ENCODE peak calls at places on chromosomes 1 and 21, in four cellular contexts. One of them, this sample, is unnamed.
A peak's percentile ranks its signal among the peaks of the same experiment; 100 is the strongest.

GRCh38 chr1:237431448-237431847 is 389.5 kb downstream of the RYR2 start:
- DNase-seq in RWPE2: no peak
- DNase-seq in AG10803: no peak
- DNase-seq in PC-3: no peak
- DNase-seq in this sample: no peak

GRCh38 chr1:238589843-238590435 is 699.2 kb upstream of the ZP4 start:
- DNase-seq in RWPE2: no peak
- DNase-seq in AG10803: peak; percentile 78
- DNase-seq in PC-3: no peak
- DNase-seq in this sample: peak; percentile 65

GRCh38 chr1:117567976-117568375 is 37.9 kb upstream of the TENT5C start:
- DNase-seq in RWPE2: no peak
- DNase-seq in AG10803: no peak
- DNase-seq in PC-3: no peak
- DNase-seq in this sample: no peak

GRCh38 chr1:38013027-38013588 is 574 bp downstream of the UTP11 start:
- DNase-seq in RWPE2: no peak
- DNase-seq in AG10803: peak; percentile 83
- DNase-seq in PC-3: peak; percentile 45
- DNase-seq in this sample: peak; percentile 79

GRCh38 chr1:151511636-151512215 is 539 bp downstream of the CGN start:
- DNase-seq in RWPE2: no peak
- DNase-seq in AG10803: no peak
- DNase-seq in PC-3: peak; percentile 62
- DNase-seq in this sample: peak; percentile 50

GRCh38 chr1:110118636-110119396 is 6.6 kb downstream of the UBL4B start:
- DNase-seq in RWPE2: no peak
- DNase-seq in AG10803: peak; percentile 41
- DNase-seq in PC-3: peak; percentile 26
- DNase-seq in this sample: peak; percentile 77

GRCh38 chr1:37498872-37499617 is 15.5 kb downstream of the MEAF6 start:
- DNase-seq in RWPE2: no peak
- DNase-seq in AG10803: peak; percentile 55
- DNase-seq in PC-3: peak; percentile 98
- DNase-seq in this sample: peak; percentile 79

GRCh38 chr1:192749349-192749748 is 59.5 kb upstream of the RGS2 start:
- DNase-seq in RWPE2: no peak
- DNase-seq in AG10803: no peak
- DNase-seq in PC-3: peak; percentile 6
- DNase-seq in this sample: no peak

GRCh38 chr1:13828454-13829151 is 128.6 kb downstream of the PRDM2 start:
- DNase-seq in RWPE2: no peak
- DNase-seq in AG10803: no peak
- DNase-seq in PC-3: peak; percentile 58
- DNase-seq in this sample: peak; percentile 24

GRCh38 chr1:85911742-85912141 is 203.5 kb upstream of the ZNHIT6 start:
- DNase-seq in RWPE2: no peak
- DNase-seq in AG10803: peak; percentile 7
- DNase-seq in PC-3: peak; percentile 34
- DNase-seq in this sample: peak; percentile 36

GRCh38 chr1:3257788-3258187 is 188.8 kb downstream of the PRDM16 start:
- DNase-seq in RWPE2: no peak
- DNase-seq in AG10803: no peak
- DNase-seq in PC-3: no peak
- DNase-seq in this sample: no peak

GRCh38 chr1:246784621-246785535 is 60.7 kb downstream of the SCCPDH start:
- DNase-seq in RWPE2: no peak
- DNase-seq in AG10803: peak; percentile 68
- DNase-seq in PC-3: no peak
- DNase-seq in this sample: peak; percentile 76

GRCh38 chr21:26443867-26444266 is 129.2 kb downstream of the CYYR1 start:
- DNase-seq in RWPE2: no peak
- DNase-seq in AG10803: peak; percentile 64
- DNase-seq in PC-3: peak; percentile 10
- DNase-seq in this sample: peak; percentile 72

GRCh38 chr1:32767156-32767555 is 50.0 kb downstream of the YARS1 start:
- DNase-seq in RWPE2: no peak
- DNase-seq in AG10803: no peak
- DNase-seq in PC-3: no peak
- DNase-seq in this sample: no peak
- H3K4me3 ChIP-seq in RWPE2: no peak overlapping the region
- H3K4me3 ChIP-seq in AG10803: no peak overlapping the region
- H3K4me3 ChIP-seq in PC-3: no peak overlapping the region
- H3K4me3 ChIP-seq in this sample: no peak overlapping the region

DNA sequence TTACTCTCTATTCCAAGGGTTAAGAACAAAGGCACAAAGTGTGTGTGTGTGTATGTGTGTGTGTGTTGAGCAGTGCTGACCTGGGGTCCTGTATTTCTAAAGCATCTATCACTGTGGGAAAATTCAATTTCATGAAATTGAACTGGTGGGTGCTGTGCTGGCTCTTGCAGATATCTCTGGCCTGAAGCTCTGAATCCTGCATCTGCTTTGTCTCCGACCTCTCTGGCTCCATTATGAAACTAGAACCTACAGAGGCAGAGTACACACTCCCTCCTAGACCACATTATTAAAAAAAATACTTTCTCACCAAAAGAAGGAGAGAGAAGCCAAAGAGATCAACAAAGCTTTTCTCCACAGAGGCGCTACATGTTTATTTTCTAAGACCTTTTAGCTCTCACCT is 88.4 kb upstream of the PDE4B start:
- DNase-seq in RWPE2: no peak
- DNase-seq in AG10803: no peak
- DNase-seq in PC-3: no peak
- DNase-seq in this sample: no peak
- H3K4me3 ChIP-seq in RWPE2: no peak overlapping the region
- H3K4me3 ChIP-seq in AG10803: no peak overlapping the region
- H3K4me3 ChIP-seq in PC-3: no peak overlapping the region
- H3K4me3 ChIP-seq in this sample: no peak overlapping the region

GRCh38 chr1:21325731-21326387 is 35.6 kb upstream of the ECE1 start:
- DNase-seq in RWPE2: no peak
- DNase-seq in AG10803: no peak
- DNase-seq in PC-3: no peak
- DNase-seq in this sample: no peak

GRCh38 chr1:21325231-21325718 is 35.0 kb upstream of the ECE1 start:
- DNase-seq in RWPE2: no peak
- DNase-seq in AG10803: no peak
- DNase-seq in PC-3: no peak
- DNase-seq in this sample: peak; percentile 47

GRCh38 chr1:21322681-21323016 is 32.4 kb upstream of the ECE1 start:
- DNase-seq in RWPE2: no peak
- DNase-seq in AG10803: no peak
- DNase-seq in PC-3: no peak
- DNase-seq in this sample: peak; percentile 50

GRCh38 chr1:21323091-21323490 is 32.8 kb upstream of the ECE1 start:
- DNase-seq in RWPE2: no peak
- DNase-seq in AG10803: peak; percentile 54
- DNase-seq in PC-3: no peak
- DNase-seq in this sample: peak; percentile 41

DNA sequence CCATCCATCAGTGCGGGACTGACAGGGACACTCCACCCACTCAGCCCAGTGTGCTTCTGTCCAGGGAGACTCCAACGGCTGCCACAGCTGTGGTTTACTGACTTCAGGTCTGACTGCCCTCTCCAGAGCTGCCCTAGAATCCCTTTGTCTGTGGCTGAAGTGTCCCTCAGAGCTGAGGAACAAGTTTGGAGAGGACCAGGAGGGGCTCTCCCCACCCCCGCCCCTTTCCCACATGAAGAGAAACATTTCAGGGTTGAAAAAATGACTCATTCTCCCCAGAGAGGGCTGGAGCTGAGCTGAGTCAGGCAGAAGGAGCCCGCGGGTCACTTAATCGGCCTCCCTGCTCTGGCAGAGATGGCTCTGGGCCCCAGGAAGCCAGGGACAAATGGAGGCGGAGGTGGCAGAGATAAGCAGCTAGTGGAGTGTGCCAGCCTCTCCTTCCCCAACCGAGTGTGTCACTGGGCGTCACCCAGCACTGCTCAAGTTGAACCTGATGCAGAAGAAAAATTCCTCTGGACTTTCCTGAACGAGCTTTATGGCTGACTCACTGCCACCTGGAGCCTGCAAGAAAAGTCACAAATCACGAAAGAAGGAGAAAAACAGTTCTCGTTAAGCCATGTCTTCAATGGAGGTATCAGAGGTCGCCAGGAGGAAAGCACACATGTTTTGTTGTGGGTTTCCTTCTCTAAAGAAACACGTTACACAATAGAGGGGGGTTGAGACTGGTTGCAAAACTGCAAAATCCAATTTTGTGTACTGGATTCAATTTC is 34.3 kb upstream of the ECE1 start:
- DNase-seq in RWPE2: peak; percentile 76
- DNase-seq in AG10803: peak; percentile 93
- DNase-seq in PC-3: peak; percentile 96
- DNase-seq in this sample: peak; percentile 95
- H3K4me3 ChIP-seq in RWPE2: no peak overlapping the region
- H3K4me3 ChIP-seq in AG10803: peak overlapping the region; percentile 46
- H3K4me3 ChIP-seq in PC-3: peak overlapping the region; percentile 40
- H3K4me3 ChIP-seq in this sample: peak overlapping the region; percentile 35

GRCh38 chr21:35170818-35171217 is 121.7 kb upstream of the RUNX1 start:
- DNase-seq in RWPE2: no peak
- DNase-seq in AG10803: no peak
- DNase-seq in PC-3: no peak
- DNase-seq in this sample: no peak

GRCh38 chr21:35168702-35169101 is 119.6 kb upstream of the RUNX1 start:
- DNase-seq in RWPE2: no peak
- DNase-seq in AG10803: no peak
- DNase-seq in PC-3: no peak
- DNase-seq in this sample: no peak

GRCh38 chr21:35171385-35171784 is 122.3 kb upstream of the RUNX1 start:
- DNase-seq in RWPE2: no peak
- DNase-seq in AG10803: no peak
- DNase-seq in PC-3: no peak
- DNase-seq in this sample: no peak

GRCh38 chr21:35169574-35169973 is 120.5 kb upstream of the RUNX1 start:
- DNase-seq in RWPE2: no peak
- DNase-seq in AG10803: no peak
- DNase-seq in PC-3: no peak
- DNase-seq in this sample: no peak

DNA sequence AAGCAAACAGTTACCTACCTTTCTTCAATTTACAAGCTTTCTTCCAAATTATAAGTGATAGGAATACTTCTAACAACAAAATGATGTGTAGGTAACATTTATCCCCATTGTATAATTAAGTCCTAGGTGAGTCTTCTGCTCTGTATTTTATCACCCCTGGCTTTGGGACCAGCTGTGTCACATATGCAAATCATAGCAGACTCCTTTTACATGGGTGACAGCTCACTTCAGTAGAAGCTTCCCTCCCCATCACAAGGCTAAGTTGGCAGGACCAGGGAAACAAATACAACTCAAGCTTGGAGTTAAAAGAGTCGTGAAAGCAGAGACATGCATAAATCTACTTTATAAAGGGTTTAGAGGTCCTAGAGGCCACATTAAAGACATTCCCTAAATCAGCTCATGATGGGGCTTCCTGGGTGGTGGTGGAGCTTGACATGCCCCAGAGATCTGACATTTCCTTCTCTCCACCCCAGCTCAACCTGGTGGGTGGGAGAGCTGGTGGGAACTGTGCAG is 121.2 kb upstream of the RUNX1 start:
- DNase-seq in RWPE2: no peak
- DNase-seq in AG10803: no peak
- DNase-seq in PC-3: no peak
- DNase-seq in this sample: no peak
- H3K4me3 ChIP-seq in RWPE2: no peak overlapping the region
- H3K4me3 ChIP-seq in AG10803: no peak overlapping the region
- H3K4me3 ChIP-seq in PC-3: no peak overlapping the region
- H3K4me3 ChIP-seq in this sample: no peak overlapping the region

DNA sequence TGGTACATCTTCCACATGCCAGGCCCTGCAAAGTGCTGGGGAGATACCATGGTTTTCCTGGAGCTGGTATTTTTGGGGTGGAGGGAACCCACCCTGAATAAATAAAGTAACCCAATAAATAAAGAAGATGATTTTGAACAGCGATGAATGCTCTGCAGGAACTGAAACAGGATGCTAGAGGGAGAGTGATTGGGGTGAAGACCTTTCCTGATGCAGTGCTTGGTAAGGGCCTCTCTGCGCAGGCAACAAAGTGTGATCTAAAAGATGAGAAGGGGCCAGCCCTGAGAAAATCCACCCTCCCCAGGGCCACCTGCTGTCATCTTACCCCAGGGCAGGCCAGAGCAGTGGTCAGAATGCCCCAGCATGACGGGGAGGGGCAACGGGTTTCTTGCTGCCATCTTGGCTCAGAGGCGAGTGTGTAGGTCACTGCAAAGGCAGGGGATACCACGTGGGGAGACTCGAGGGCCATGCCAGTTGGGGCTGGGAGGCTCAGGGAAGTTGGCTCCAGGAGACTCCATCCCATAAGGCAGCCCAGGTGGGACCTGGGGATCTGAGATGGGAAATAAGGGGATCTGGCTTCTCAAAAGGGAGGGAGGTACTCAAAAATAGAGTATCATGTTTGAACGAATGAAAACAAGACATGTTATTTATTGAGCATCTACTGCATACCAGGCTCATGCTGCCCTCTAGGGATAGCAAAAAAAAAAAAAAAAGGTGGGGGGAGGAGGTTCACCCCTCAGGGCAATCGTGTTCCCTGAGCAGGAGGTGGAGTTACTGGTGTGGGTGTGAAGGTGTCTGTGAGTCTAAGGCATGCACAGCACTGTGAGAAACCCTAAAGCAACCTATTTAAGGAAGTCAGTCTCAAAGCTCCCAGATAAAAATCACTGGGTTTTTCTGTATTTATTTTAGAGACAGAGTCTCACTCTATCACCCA is 2.8 kb downstream of the SRARP start:
- DNase-seq in RWPE2: no peak
- DNase-seq in AG10803: peak; percentile 23
- DNase-seq in PC-3: peak; percentile 46
- DNase-seq in this sample: peak; percentile 60
- H3K4me3 ChIP-seq in RWPE2: no peak overlapping the region
- H3K4me3 ChIP-seq in AG10803: no peak overlapping the region
- H3K4me3 ChIP-seq in PC-3: no peak overlapping the region
- H3K4me3 ChIP-seq in this sample: no peak overlapping the region

This sample was measured in GM23248.